ENCODE peak calls at places on chromosome 5, in nine cellular contexts. One of them, this sample, is unnamed.

GRCh38 chr5:157370967-157371366 is 89.0 kb upstream of the NIPAL4 start:
- DNase-seq in HFFc6: no peak
- DNase-seq in sigmoid colon: peak
- DNase-seq in foreskin fibroblast: no peak
- DNase-seq in neural progenitor cell: peak
- DNase-seq in coronary artery: no peak
- DNase-seq in LNCaP clone FGC: no peak
- DNase-seq in brain microvascular endothelial cell: peak
- DNase-seq in kidney epithelial cell: no peak
- DNase-seq in this sample: no peak

GRCh38 chr5:24391816-24392215 is 253.0 kb downstream of the CDH10 start:
- DNase-seq in LNCaP clone FGC: no peak
- DNase-seq in coronary artery: no peak
- DNase-seq in kidney epithelial cell: no peak
- DNase-seq in foreskin fibroblast: no peak
- DNase-seq in sigmoid colon: no peak
- DNase-seq in brain microvascular endothelial cell: no peak
- DNase-seq in neural progenitor cell: no peak
- DNase-seq in HFFc6: no peak
- DNase-seq in this sample: no peak

GRCh38 chr5:165919196-165919595 is 2372.2 kb upstream of the WWC1 start:
- DNase-seq in coronary artery: no peak
- DNase-seq in brain microvascular endothelial cell: no peak
- DNase-seq in kidney epithelial cell: no peak
- DNase-seq in neural progenitor cell: no peak
- DNase-seq in sigmoid colon: no peak
- DNase-seq in foreskin fibroblast: no peak
- DNase-seq in LNCaP clone FGC: no peak
- DNase-seq in HFFc6: no peak
- DNase-seq in this sample: no peak

GRCh38 chr5:138955013-138955660 is 80.0 kb upstream of the LRRTM2 start:
- DNase-seq in foreskin fibroblast: no peak
- DNase-seq in sigmoid colon: peak
- DNase-seq in kidney epithelial cell: no peak
- DNase-seq in neural progenitor cell: no peak
- DNase-seq in coronary artery: no peak
- DNase-seq in LNCaP clone FGC: no peak
- DNase-seq in brain microvascular endothelial cell: no peak
- DNase-seq in HFFc6: no peak
- DNase-seq in this sample: no peak

GRCh38 chr5:144205141-144205551 is 34.5 kb downstream of the KCTD16 start:
- DNase-seq in brain microvascular endothelial cell: peak
- DNase-seq in foreskin fibroblast: peak
- DNase-seq in coronary artery: no peak
- DNase-seq in neural progenitor cell: peak
- DNase-seq in sigmoid colon: no peak
- DNase-seq in LNCaP clone FGC: no peak
- DNase-seq in HFFc6: peak
- DNase-seq in kidney epithelial cell: no peak
- DNase-seq in this sample: peak

GRCh38 chr5:1376921-1377320 is 32.0 kb upstream of the CLPTM1L start:
- DNase-seq in brain microvascular endothelial cell: no peak
- DNase-seq in kidney epithelial cell: no peak
- DNase-seq in foreskin fibroblast: no peak
- DNase-seq in neural progenitor cell: no peak
- DNase-seq in coronary artery: no peak
- DNase-seq in HFFc6: no peak
- DNase-seq in sigmoid colon: no peak
- DNase-seq in LNCaP clone FGC: no peak
- DNase-seq in this sample: no peak

GRCh38 chr5:16902846-16903245 is 33.2 kb downstream of the MYO10 start:
- DNase-seq in brain microvascular endothelial cell: no peak
- DNase-seq in kidney epithelial cell: no peak
- DNase-seq in coronary artery: no peak
- DNase-seq in neural progenitor cell: no peak
- DNase-seq in sigmoid colon: no peak
- DNase-seq in foreskin fibroblast: peak
- DNase-seq in HFFc6: no peak
- DNase-seq in LNCaP clone FGC: no peak
- DNase-seq in this sample: peak

GRCh38 chr5:178083942-178084341 is 29.4 kb upstream of the N4BP3 start:
- DNase-seq in LNCaP clone FGC: no peak
- DNase-seq in sigmoid colon: no peak
- DNase-seq in HFFc6: peak
- DNase-seq in coronary artery: no peak
- DNase-seq in neural progenitor cell: no peak
- DNase-seq in brain microvascular endothelial cell: no peak
- DNase-seq in kidney epithelial cell: no peak
- DNase-seq in foreskin fibroblast: peak
- DNase-seq in this sample: no peak

GRCh38 chr5:172319708-172320441 is 36.3 kb upstream of the UBTD2 start:
- DNase-seq in kidney epithelial cell: no peak
- DNase-seq in sigmoid colon: no peak
- DNase-seq in brain microvascular endothelial cell: no peak
- DNase-seq in neural progenitor cell: no peak
- DNase-seq in LNCaP clone FGC: no peak
- DNase-seq in coronary artery: no peak
- DNase-seq in foreskin fibroblast: no peak
- DNase-seq in HFFc6: no peak
- DNase-seq in this sample: no peak

DNA sequence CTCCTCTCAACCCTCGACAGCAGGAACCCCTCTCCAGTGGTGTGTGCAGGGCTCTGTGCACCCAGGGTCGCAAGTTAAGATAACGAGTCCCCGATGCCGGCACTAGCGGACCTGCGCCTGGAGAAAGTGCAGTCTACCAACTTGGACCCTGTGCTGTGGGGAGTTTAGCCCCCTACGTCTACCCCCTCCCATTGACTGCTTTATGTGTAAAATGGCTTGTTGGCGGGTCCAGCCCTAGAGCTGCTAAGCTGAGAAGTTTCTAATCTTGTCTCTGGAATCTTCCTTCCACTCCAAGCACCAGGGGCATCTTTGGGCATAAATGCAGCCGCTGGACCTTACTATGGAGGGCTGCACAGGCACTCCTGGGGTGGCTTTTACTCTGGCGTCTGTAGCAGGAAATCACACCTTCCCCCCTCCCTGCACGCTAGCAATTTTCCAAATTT is 7.1 kb upstream of the PITX1 start:
- DNase-seq in foreskin fibroblast: no peak
- DNase-seq in LNCaP clone FGC: no peak
- DNase-seq in coronary artery: no peak
- DNase-seq in HFFc6: no peak
- DNase-seq in kidney epithelial cell: no peak
- DNase-seq in brain microvascular endothelial cell: no peak
- DNase-seq in sigmoid colon: no peak
- DNase-seq in neural progenitor cell: no peak
- DNase-seq in this sample: no peak
- TF ChIP-seq CTCF in foreskin fibroblast: no peak
- TF ChIP-seq CTCF in LNCaP clone FGC: no peak
- TF ChIP-seq CTCF in coronary artery: no peak
- TF ChIP-seq CTCF in HFFc6: no peak
- TF ChIP-seq CTCF in kidney epithelial cell: no peak
- TF ChIP-seq CTCF in brain microvascular endothelial cell: no peak
- TF ChIP-seq CTCF in sigmoid colon: no peak
- TF ChIP-seq CTCF in neural progenitor cell: no peak
- TF ChIP-seq CTCF in this sample: no peak

DNA sequence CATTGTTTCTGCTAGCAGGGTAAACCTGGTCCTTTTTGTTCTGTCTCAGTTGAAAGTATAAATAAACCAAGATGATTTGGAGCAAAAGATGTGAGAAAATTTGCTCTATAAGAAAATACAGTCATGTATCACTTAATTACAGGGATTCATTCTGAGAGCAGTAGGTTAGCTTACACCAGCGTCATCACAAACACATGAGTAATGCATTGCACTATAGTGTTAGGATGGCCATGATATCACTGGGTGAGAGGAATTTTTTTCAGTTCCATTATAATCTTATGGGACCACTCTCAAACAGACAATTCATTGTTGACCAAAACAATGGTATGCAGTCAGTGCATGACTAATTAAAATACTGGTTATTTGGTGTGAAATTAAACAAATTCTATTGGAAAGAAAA is 430.9 kb downstream of the CHSY3 start:
- DNase-seq in foreskin fibroblast: peak
- DNase-seq in brain microvascular endothelial cell: peak
- DNase-seq in LNCaP clone FGC: no peak
- DNase-seq in sigmoid colon: no peak
- DNase-seq in neural progenitor cell: no peak
- DNase-seq in coronary artery: no peak
- DNase-seq in HFFc6: no peak
- DNase-seq in kidney epithelial cell: no peak
- DNase-seq in this sample: peak
- TF ChIP-seq CTCF in foreskin fibroblast: no peak
- TF ChIP-seq CTCF in brain microvascular endothelial cell: no peak
- TF ChIP-seq CTCF in LNCaP clone FGC: no peak
- TF ChIP-seq CTCF in sigmoid colon: no peak
- TF ChIP-seq CTCF in neural progenitor cell: no peak
- TF ChIP-seq CTCF in coronary artery: no peak
- TF ChIP-seq CTCF in HFFc6: no peak
- TF ChIP-seq CTCF in kidney epithelial cell: no peak
- TF ChIP-seq CTCF in this sample: no peak

DNA sequence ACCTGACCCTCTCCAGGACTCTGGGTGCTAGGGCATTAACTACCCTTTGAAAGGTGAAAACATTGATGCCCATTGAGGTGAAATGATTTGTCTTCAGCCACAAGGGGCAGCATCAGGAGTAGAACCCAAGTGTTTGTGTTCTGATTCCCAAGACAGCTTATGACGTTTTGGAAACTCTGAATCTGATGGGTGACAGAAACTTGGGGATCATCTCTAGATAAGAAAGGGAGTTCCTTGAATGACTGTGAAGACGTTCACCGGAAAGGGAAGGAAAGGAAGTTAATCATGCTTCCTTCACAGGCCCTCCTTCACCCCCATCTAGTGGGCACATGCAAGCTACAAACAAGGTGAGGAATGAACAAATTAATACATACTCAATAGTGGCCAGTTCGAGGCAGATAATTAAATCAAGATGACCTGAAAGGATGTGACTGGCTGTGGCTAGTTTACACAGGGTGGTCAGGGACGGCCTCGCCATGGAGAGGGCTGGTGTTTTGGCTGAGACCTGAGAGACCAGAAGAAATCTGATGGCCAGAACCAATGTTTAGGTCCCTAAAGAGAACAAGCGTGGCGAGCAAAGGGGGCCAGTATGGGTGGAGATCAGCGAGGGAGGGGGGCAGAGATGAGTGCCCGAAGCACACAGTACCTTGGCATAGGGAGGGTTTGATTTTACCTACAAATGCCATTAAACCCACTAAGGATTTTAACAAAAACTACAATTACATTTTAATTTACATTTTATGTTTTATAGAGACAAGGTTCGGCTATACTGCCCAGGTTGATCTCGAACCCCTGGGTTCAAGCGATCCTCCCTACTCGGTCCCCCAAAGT is 937 bp upstream of the SLC26A2 start:
- DNase-seq in sigmoid colon: no peak
- DNase-seq in coronary artery: no peak
- DNase-seq in kidney epithelial cell: no peak
- DNase-seq in HFFc6: peak
- DNase-seq in brain microvascular endothelial cell: peak
- DNase-seq in foreskin fibroblast: peak
- DNase-seq in LNCaP clone FGC: no peak
- DNase-seq in neural progenitor cell: peak
- DNase-seq in this sample: peak
- TF ChIP-seq CTCF in sigmoid colon: no peak
- TF ChIP-seq CTCF in coronary artery: no peak
- TF ChIP-seq CTCF in kidney epithelial cell: peak
- TF ChIP-seq CTCF in HFFc6: peak
- TF ChIP-seq CTCF in brain microvascular endothelial cell: peak
- TF ChIP-seq CTCF in foreskin fibroblast: peak
- TF ChIP-seq CTCF in LNCaP clone FGC: peak
- TF ChIP-seq CTCF in neural progenitor cell: peak
- TF ChIP-seq CTCF in this sample: peak

DNA sequence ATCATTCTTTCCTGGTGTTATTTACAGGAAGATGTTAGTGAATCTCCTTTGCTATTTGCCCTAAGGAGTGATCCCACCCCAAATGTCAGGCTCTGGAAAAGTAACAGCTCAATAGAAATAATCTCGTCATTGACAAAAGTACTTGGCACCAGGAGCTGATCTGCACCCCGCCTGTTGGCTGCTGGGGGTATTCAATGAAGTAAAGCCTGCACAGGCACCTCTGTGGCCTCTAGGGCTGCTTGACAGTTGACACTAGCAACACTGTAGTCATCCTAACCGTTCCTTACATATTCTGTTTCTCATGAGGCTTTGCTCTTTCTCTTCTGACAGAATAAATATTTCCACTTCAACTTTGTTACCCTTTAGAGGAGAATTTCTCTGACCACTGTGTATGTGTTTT is 103.4 kb downstream of the DOCK2 start:
- DNase-seq in HFFc6: no peak
- DNase-seq in neural progenitor cell: peak
- DNase-seq in sigmoid colon: no peak
- DNase-seq in kidney epithelial cell: no peak
- DNase-seq in foreskin fibroblast: no peak
- DNase-seq in coronary artery: no peak
- DNase-seq in LNCaP clone FGC: no peak
- DNase-seq in brain microvascular endothelial cell: no peak
- DNase-seq in this sample: no peak
- TF ChIP-seq CTCF in HFFc6: no peak
- TF ChIP-seq CTCF in neural progenitor cell: peak
- TF ChIP-seq CTCF in sigmoid colon: no peak
- TF ChIP-seq CTCF in kidney epithelial cell: no peak
- TF ChIP-seq CTCF in foreskin fibroblast: no peak
- TF ChIP-seq CTCF in coronary artery: no peak
- TF ChIP-seq CTCF in LNCaP clone FGC: no peak
- TF ChIP-seq CTCF in brain microvascular endothelial cell: no peak
- TF ChIP-seq CTCF in this sample: no peak

GRCh38 chr5:131545856-131546255 is 89.2 kb downstream of the RAPGEF6 start:
- DNase-seq in kidney epithelial cell: no peak
- DNase-seq in brain microvascular endothelial cell: peak
- DNase-seq in coronary artery: no peak
- DNase-seq in LNCaP clone FGC: no peak
- DNase-seq in sigmoid colon: no peak
- DNase-seq in neural progenitor cell: no peak
- DNase-seq in foreskin fibroblast: peak
- DNase-seq in HFFc6: peak
- DNase-seq in this sample: peak
- TF ChIP-seq CTCF in kidney epithelial cell: no peak
- TF ChIP-seq CTCF in brain microvascular endothelial cell: no peak
- TF ChIP-seq CTCF in coronary artery: no peak
- TF ChIP-seq CTCF in LNCaP clone FGC: no peak
- TF ChIP-seq CTCF in sigmoid colon: no peak
- TF ChIP-seq CTCF in neural progenitor cell: no peak
- TF ChIP-seq CTCF in foreskin fibroblast: no peak
- TF ChIP-seq CTCF in HFFc6: no peak
- TF ChIP-seq CTCF in this sample: no peak

GRCh38 chr5:132733499-132734148 is 3.7 kb downstream of the KIF3A start:
- DNase-seq in HFFc6: no peak
- DNase-seq in neural progenitor cell: no peak
- DNase-seq in foreskin fibroblast: no peak
- DNase-seq in kidney epithelial cell: no peak
- DNase-seq in coronary artery: no peak
- DNase-seq in brain microvascular endothelial cell: no peak
- DNase-seq in sigmoid colon: no peak
- DNase-seq in LNCaP clone FGC: no peak
- DNase-seq in this sample: no peak
- TF ChIP-seq CTCF in HFFc6: no peak
- TF ChIP-seq CTCF in neural progenitor cell: no peak
- TF ChIP-seq CTCF in foreskin fibroblast: no peak
- TF ChIP-seq CTCF in kidney epithelial cell: no peak
- TF ChIP-seq CTCF in coronary artery: no peak
- TF ChIP-seq CTCF in brain microvascular endothelial cell: no peak
- TF ChIP-seq CTCF in sigmoid colon: no peak
- TF ChIP-seq CTCF in LNCaP clone FGC: no peak
- TF ChIP-seq CTCF in this sample: no peak

GRCh38 chr5:43609752-43610151 is 6.8 kb downstream of the NNT start:
- DNase-seq in LNCaP clone FGC: no peak
- DNase-seq in HFFc6: no peak
- DNase-seq in brain microvascular endothelial cell: no peak
- DNase-seq in coronary artery: no peak
- DNase-seq in sigmoid colon: no peak
- DNase-seq in kidney epithelial cell: no peak
- DNase-seq in foreskin fibroblast: peak
- DNase-seq in neural progenitor cell: no peak
- DNase-seq in this sample: no peak
- TF ChIP-seq CTCF in LNCaP clone FGC: peak
- TF ChIP-seq CTCF in HFFc6: peak
- TF ChIP-seq CTCF in brain microvascular endothelial cell: peak
- TF ChIP-seq CTCF in coronary artery: no peak
- TF ChIP-seq CTCF in sigmoid colon: no peak
- TF ChIP-seq CTCF in kidney epithelial cell: peak
- TF ChIP-seq CTCF in foreskin fibroblast: peak
- TF ChIP-seq CTCF in neural progenitor cell: peak
- TF ChIP-seq CTCF in this sample: peak